ENCODE peak calls at places on chromosomes 2 and 18, in four cellular contexts. One of them, this sample, is unnamed.

GRCh38 chr18:23384778-23385736 is 68.0 kb upstream of the RIOK3 start:
- DNase-seq in K562: no peak
- DNase-seq in HepG2: peak
- DNase-seq in GM12878: no peak
- DNase-seq in this sample: no peak

GRCh38 chr2:198698230-198698629 is 759.5 kb downstream of the SATB2 start:
- DNase-seq in K562: no peak
- DNase-seq in HepG2: no peak
- DNase-seq in GM12878: no peak
- DNase-seq in this sample: no peak

GRCh38 chr2:27446057-27446456 is 3.9 kb downstream of the KRTCAP3 start:
- DNase-seq in K562: no peak
- DNase-seq in HepG2: peak
- DNase-seq in GM12878: no peak
- DNase-seq in this sample: no peak

GRCh38 chr2:223100061-223100511 is 48.1 kb downstream of the KCNE4 start:
- DNase-seq in K562: no peak
- DNase-seq in HepG2: no peak
- DNase-seq in GM12878: no peak
- DNase-seq in this sample: no peak

GRCh38 chr2:218855305-218856167 is 4.1 kb upstream of the WNT6 start:
- DNase-seq in K562: no peak
- DNase-seq in HepG2: no peak
- DNase-seq in GM12878: no peak
- DNase-seq in this sample: no peak

GRCh38 chr2:134689303-134689702 is 29.5 kb downstream of the TMEM163 start:
- DNase-seq in K562: no peak
- DNase-seq in HepG2: no peak
- DNase-seq in GM12878: no peak
- DNase-seq in this sample: no peak

GRCh38 chr2:157733263-157733662 is 104.6 kb upstream of the ACVR1C start:
- DNase-seq in K562: no peak
- DNase-seq in HepG2: no peak
- DNase-seq in GM12878: no peak
- DNase-seq in this sample: no peak

GRCh38 chr2:230502593-230502992 is 86.6 kb downstream of the SP100 start:
- DNase-seq in K562: no peak
- DNase-seq in HepG2: no peak
- DNase-seq in GM12878: no peak
- DNase-seq in this sample: no peak

GRCh38 chr2:112756207-112756606 is 8.2 kb downstream of the CKAP2L start:
- DNase-seq in K562: no peak
- DNase-seq in HepG2: no peak
- DNase-seq in GM12878: no peak
- DNase-seq in this sample: no peak

GRCh38 chr2:203722411-203722810 is 16.0 kb downstream of the CD28 start:
- DNase-seq in K562: no peak
- DNase-seq in HepG2: no peak
- DNase-seq in GM12878: no peak
- DNase-seq in this sample: no peak

GRCh38 chr2:98896416-98896815 is 39.6 kb downstream of the CRACDL start:
- DNase-seq in K562: no peak
- DNase-seq in HepG2: no peak
- DNase-seq in GM12878: no peak
- DNase-seq in this sample: no peak

GRCh38 chr2:163943403-163944356 is 207.9 kb upstream of the FIGN start:
- DNase-seq in K562: no peak
- DNase-seq in HepG2: peak
- DNase-seq in GM12878: no peak
- DNase-seq in this sample: no peak

GRCh38 chr2:109330056-109330455 is 201.1 kb downstream of the SH3RF3 start:
- DNase-seq in K562: no peak
- DNase-seq in HepG2: no peak
- DNase-seq in GM12878: no peak
- DNase-seq in this sample: no peak

GRCh38 chr2:52423111-52423510 is 1344.5 kb upstream of the CHAC2 start:
- DNase-seq in K562: no peak
- DNase-seq in HepG2: no peak
- DNase-seq in GM12878: no peak
- DNase-seq in this sample: no peak
- TF ChIP-seq TARDBP in K562: no peak
- TF ChIP-seq TARDBP in HepG2: no peak
- TF ChIP-seq TARDBP in GM12878: no peak
- TF ChIP-seq TARDBP in this sample: no peak

GRCh38 chr2:74222300-74222650 is 23.9 kb downstream of the MTHFD2 start:
- DNase-seq in K562: no peak
- DNase-seq in HepG2: no peak
- DNase-seq in GM12878: no peak
- DNase-seq in this sample: no peak

GRCh38 chr2:74216642-74217041 is 18.2 kb downstream of the MTHFD2 start:
- DNase-seq in K562: no peak
- DNase-seq in HepG2: no peak
- DNase-seq in GM12878: no peak
- DNase-seq in this sample: no peak

GRCh38 chr2:74221091-74221490 is 22.7 kb downstream of the MTHFD2 start:
- DNase-seq in K562: no peak
- DNase-seq in HepG2: no peak
- DNase-seq in GM12878: no peak
- DNase-seq in this sample: no peak

GRCh38 chr2:74221604-74222299 is 23.3 kb downstream of the MTHFD2 start:
- DNase-seq in K562: no peak
- DNase-seq in HepG2: no peak
- DNase-seq in GM12878: no peak
- DNase-seq in this sample: no peak

GRCh38 chr2:74219846-74220486 is 21.6 kb downstream of the MTHFD2 start:
- DNase-seq in K562: no peak
- DNase-seq in HepG2: peak
- DNase-seq in GM12878: no peak
- DNase-seq in this sample: no peak
- TF ChIP-seq FOXK2 in K562: no peak
- TF ChIP-seq FOXK2 in HepG2: no peak
- TF ChIP-seq FOXK2 in GM12878: no peak
- TF ChIP-seq FOXK2 in this sample: no peak

GRCh38 chr2:72205546-72205863 is 57.8 kb upstream of the CYP26B1 start:
- DNase-seq in K562: no peak
- DNase-seq in HepG2: peak
- DNase-seq in GM12878: no peak
- DNase-seq in this sample: no peak

GRCh38 chr2:72208225-72208624 is 60.6 kb upstream of the CYP26B1 start:
- DNase-seq in K562: no peak
- DNase-seq in HepG2: no peak
- DNase-seq in GM12878: no peak
- DNase-seq in this sample: no peak

GRCh38 chr2:72207334-72207733 is 59.7 kb upstream of the CYP26B1 start:
- DNase-seq in K562: no peak
- DNase-seq in HepG2: no peak
- DNase-seq in GM12878: no peak
- DNase-seq in this sample: no peak

GRCh38 chr2:72204782-72205545 is 57.3 kb upstream of the CYP26B1 start:
- DNase-seq in K562: no peak
- DNase-seq in HepG2: peak
- DNase-seq in GM12878: no peak
- DNase-seq in this sample: no peak

GRCh38 chr2:72204156-72204781 is 56.6 kb upstream of the CYP26B1 start:
- DNase-seq in K562: peak
- DNase-seq in HepG2: peak
- DNase-seq in GM12878: no peak
- DNase-seq in this sample: no peak
- TF ChIP-seq TARDBP in K562: no peak
- TF ChIP-seq TARDBP in HepG2: peak
- TF ChIP-seq TARDBP in GM12878: no peak
- TF ChIP-seq TARDBP in this sample: no peak

DNA sequence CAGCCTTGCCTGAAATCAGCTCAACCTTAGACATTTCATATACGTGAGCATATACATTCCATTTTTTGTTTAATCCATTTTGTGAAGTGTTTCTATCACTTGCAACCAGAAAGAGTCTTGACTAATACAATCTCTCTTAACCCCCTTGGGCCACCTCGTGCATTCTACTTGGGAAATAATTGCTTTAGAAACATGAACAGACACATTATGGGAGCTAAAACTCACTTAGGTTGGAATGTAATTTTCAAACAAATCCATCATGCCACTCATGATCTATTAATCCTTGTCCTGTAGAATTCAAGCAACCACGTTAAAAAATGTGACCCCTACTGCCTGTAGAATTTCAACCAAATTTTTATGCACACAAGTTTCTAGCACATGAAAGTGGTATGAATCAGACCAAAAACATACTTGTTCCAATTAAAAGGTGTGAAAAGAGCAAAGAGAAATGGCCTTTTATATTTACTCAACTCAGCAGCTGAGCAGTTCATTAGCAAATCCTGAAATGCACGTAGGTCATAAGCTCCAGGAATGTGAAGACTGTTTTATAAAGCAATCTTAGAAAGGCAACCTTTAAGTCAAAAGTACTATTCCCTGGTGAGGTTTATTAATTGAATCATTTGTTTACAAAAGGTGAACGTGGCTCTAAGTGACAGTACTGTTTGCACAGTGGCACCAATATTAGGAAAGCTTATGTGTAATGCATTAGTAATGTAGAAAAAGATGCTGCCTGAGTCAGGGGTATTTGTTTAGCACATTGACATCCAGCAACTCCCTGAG is 459.4 kb upstream of the UBE2E3 start:
- DNase-seq in K562: no peak
- DNase-seq in HepG2: peak
- DNase-seq in GM12878: no peak
- DNase-seq in this sample: no peak
- TF ChIP-seq FOXK2 in K562: no peak
- TF ChIP-seq FOXK2 in HepG2: no peak
- TF ChIP-seq FOXK2 in GM12878: no peak
- TF ChIP-seq FOXK2 in this sample: no peak

GRCh38 chr18:79422022-79422782 is 26.5 kb downstream of the NFATC1 start:
- DNase-seq in K562: no peak
- DNase-seq in HepG2: no peak
- DNase-seq in GM12878: no peak
- DNase-seq in this sample: no peak

GRCh38 chr18:79420033-79420745 is 24.5 kb downstream of the NFATC1 start:
- DNase-seq in K562: no peak
- DNase-seq in HepG2: no peak
- DNase-seq in GM12878: no peak
- DNase-seq in this sample: no peak

GRCh38 chr18:79422783-79423165 is 27.0 kb downstream of the NFATC1 start:
- DNase-seq in K562: no peak
- DNase-seq in HepG2: no peak
- DNase-seq in GM12878: no peak
- DNase-seq in this sample: no peak

GRCh38 chr18:79423211-79424007 is 27.7 kb downstream of the NFATC1 start:
- DNase-seq in K562: no peak
- DNase-seq in HepG2: no peak
- DNase-seq in GM12878: no peak
- DNase-seq in this sample: no peak

DNA sequence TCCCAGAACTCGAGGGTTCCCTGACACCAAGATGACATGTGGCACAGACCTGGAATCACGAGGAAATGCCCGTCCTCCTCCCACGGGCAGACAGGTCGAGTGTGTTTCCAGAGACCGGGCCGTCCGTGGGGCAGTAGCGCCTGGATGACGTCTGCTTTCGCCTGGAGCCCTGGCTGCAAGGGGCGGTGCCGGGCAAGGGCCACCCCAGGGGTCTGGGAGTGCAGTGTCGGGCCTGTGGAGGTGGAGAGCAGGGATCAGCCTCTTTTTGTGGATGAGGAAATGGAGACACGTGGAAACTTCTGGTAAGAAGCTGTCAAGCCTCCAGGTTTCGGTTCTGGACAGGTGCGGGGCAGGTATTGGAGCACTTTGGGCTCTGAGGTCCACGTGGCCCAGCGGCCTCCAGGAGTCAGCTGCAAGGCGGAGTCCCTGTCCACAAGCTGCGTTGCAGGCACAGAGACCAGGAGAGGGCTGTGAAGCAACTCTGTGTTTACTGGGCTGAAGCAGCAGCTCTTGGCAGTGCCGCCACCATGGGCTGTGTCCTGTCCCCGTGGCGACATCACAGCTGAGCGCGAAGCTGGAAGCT is 25.6 kb downstream of the NFATC1 start:
- DNase-seq in K562: no peak
- DNase-seq in HepG2: no peak
- DNase-seq in GM12878: no peak
- DNase-seq in this sample: no peak
- TF ChIP-seq TARDBP in K562: no peak
- TF ChIP-seq TARDBP in HepG2: no peak
- TF ChIP-seq TARDBP in GM12878: no peak
- TF ChIP-seq TARDBP in this sample: no peak